ENCODE peak calls at places on chromosomes 5 and 9, in six cellular contexts. P, S, O, R, X and D are unnamed samples.
A peak's percentile ranks its signal among the peaks of the same experiment; 100 is the strongest.

GRCh38 chr5:139147743-139148079 is 50.5 kb downstream of the SIL1 start:
- DNase-seq in P (no peak), S (peak; percentile 83), O (peak; percentile 72), R (peak; percentile 86), X (peak; percentile 70), D (no peak)

GRCh38 chr9:34374905-34375552 is 1.7 kb downstream of the MYORG start:
- DNase-seq in P (peak; percentile 11), S (no peak), O (no peak), R (no peak), X (no peak), D (no peak)

GRCh38 chr5:56155085-56155484 is 78.0 kb downstream of the ANKRD55 start:
- DNase-seq in P (no peak), S (no peak), O (no peak), R (peak; percentile 53), X (no peak), D (no peak)

GRCh38 chr9:63816742-63817621 is 1468.0 kb downstream of the FOXD4L5 start:
- DNase-seq in P (peak; percentile 95), S (peak; percentile 96), O (peak; percentile 94), R (peak; percentile 92), X (peak; percentile 47), D (peak; percentile 98)

GRCh38 chr9:110969971-110970381 is 68.3 kb downstream of the LPAR1 start:
- DNase-seq in P (no peak), S (no peak), O (no peak), R (peak; percentile 56), X (no peak), D (no peak)

GRCh38 chr9:4620881-4621555 is 41.1 kb upstream of the PLPP6 start:
- DNase-seq in P (peak; percentile 20), S (no peak), O (no peak), R (no peak), X (no peak), D (no peak)

GRCh38 chr5:17090839-17091238 is 126.6 kb upstream of the BASP1 start:
- DNase-seq in P (no peak), S (no peak), O (no peak), R (no peak), X (no peak), D (no peak)

GRCh38 chr9:107809859-107810492 is 320.4 kb upstream of the KLF4 start:
- DNase-seq in P (no peak), S (no peak), O (no peak), R (peak; percentile 58), X (no peak), D (no peak)

GRCh38 chr5:173639-174600 is 17.4 kb upstream of the LRRC14B start:
- DNase-seq in P (no peak), S (no peak), O (peak; percentile 61), R (no peak), X (no peak), D (peak; percentile 54)

GRCh38 chr5:124504081-124504916 is 242.1 kb downstream of the ZNF608 start:
- DNase-seq in P (peak; percentile 15), S (no peak), O (no peak), R (no peak), X (no peak), D (no peak)

GRCh38 chr5:133569347-133569746 is 43.0 kb downstream of the FSTL4 start:
- DNase-seq in P (no peak), S (no peak), O (no peak), R (peak; percentile 81), X (no peak), D (no peak)

GRCh38 chr9:134390537-134390936 is 64.3 kb downstream of the RXRA start:
- DNase-seq in P (no peak), S (no peak), O (no peak), R (no peak), X (no peak), D (no peak)
- H3K27ac ChIP-seq in P (no peak overlapping the region), S (no peak overlapping the region), O (peak overlapping the region; percentile 66), R (no peak overlapping the region), X (no peak overlapping the region), D (no peak overlapping the region)

GRCh38 chr5:141374627-141375026 is 936 bp downstream of the PCDHGA6 start:
- DNase-seq in P (no peak), S (no peak), O (no peak), R (no peak), X (no peak), D (no peak)

GRCh38 chr5:141366016-141366896 is 2.3 kb downstream of the PCDHGA5 start:
- DNase-seq in P (no peak), S (no peak), O (no peak), R (no peak), X (no peak), D (no peak)

GRCh38 chr5:141371572-141372475 is 1.8 kb downstream of the PCDHGB3 start:
- DNase-seq in P (no peak), S (no peak), O (no peak), R (no peak), X (no peak), D (no peak)

GRCh38 chr5:141373673-141374317 is at the start of gene PCDHGA6:
- DNase-seq in P (no peak), S (no peak), O (no peak), R (peak; percentile 57), X (no peak), D (no peak)

GRCh38 chr5:141369994-141370848 is at the start of gene PCDHGB3:
- DNase-seq in P (no peak), S (no peak), O (no peak), R (peak; percentile 70), X (no peak), D (no peak)
- H3K9me3 ChIP-seq in P (peaks cover 3% of the 10 kb centered on the region), S (peaks cover 28% of the 10 kb centered on the region), O (peaks cover 27% of the 10 kb centered on the region), R (peaks cover 2% of the 10 kb centered on the region), X (peaks cover 45% of the 10 kb centered on the region), D (peaks cover 2% of the 10 kb centered on the region)

DNA sequence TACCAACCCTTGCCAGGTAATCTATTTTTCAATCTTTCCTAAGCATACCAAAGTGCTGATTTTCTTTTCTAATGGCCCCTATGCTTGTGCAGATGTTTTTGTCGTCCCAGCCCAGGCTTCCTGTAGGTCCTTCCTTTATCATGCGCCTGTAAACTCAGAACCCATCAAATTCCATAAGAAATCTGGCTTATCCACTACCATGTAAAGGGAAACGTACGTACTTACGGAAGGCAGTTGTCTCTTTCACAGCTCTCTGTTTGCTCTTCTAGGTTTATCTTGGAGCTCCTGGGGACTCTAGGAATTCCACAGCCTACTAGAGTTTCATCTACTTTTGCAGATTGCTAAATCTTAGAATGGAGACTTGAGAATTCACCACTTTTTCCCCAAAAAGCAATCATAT is 9.0 kb downstream of the BRINP1 start:
- DNase-seq in P (no peak), S (no peak), O (no peak), R (no peak), X (no peak), D (no peak)
- H3K27ac ChIP-seq in P (no peak overlapping the region), S (no peak overlapping the region), O (no peak overlapping the region), R (no peak overlapping the region), X (no peak overlapping the region), D (no peak overlapping the region)

DNA sequence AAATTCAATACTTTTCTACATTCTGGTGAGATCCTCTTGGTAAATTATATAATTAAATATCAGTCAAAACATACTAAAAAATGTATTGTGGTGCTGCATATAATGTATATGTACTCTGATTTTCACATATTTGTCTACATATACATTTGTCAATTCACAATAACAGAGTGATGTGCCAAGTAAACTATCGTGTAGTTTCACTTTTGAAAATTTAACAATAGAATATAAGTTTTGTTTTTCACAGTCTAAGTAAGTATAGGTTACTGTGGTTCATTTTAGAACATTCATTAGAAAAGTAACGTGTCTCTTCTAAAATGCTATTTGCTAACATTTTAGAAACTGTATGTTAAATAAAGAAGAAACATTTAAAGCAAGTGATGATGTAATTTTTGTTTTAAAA is 73.6 kb downstream of the NR3C1 start:
- DNase-seq in P (no peak), S (no peak), O (no peak), R (no peak), X (no peak), D (no peak)
- H3K9me3 ChIP-seq in P (no peaks in the 10 kb centered on the region), S (no peaks in the 10 kb centered on the region), O (no peaks in the 10 kb centered on the region), R (no peaks in the 10 kb centered on the region), X (no peaks in the 10 kb centered on the region), D (peaks cover 3% of the 10 kb centered on the region)

GRCh38 chr5:151676719-151677118 is 10.0 kb downstream of the SPARC start:
- DNase-seq in P (peak; percentile 20), S (no peak), O (no peak), R (peak; percentile 2), X (no peak), D (no peak)

GRCh38 chr5:151675956-151676712 is 10.6 kb downstream of the SPARC start:
- DNase-seq in P (no peak), S (no peak), O (no peak), R (no peak), X (no peak), D (no peak)

GRCh38 chr5:151678713-151679112 is 8.0 kb downstream of the SPARC start:
- DNase-seq in P (no peak), S (no peak), O (no peak), R (no peak), X (no peak), D (no peak)

GRCh38 chr5:151679421-151680155 is 7.1 kb downstream of the SPARC start:
- DNase-seq in P (no peak), S (no peak), O (no peak), R (peak; percentile 19), X (no peak), D (no peak)

DNA sequence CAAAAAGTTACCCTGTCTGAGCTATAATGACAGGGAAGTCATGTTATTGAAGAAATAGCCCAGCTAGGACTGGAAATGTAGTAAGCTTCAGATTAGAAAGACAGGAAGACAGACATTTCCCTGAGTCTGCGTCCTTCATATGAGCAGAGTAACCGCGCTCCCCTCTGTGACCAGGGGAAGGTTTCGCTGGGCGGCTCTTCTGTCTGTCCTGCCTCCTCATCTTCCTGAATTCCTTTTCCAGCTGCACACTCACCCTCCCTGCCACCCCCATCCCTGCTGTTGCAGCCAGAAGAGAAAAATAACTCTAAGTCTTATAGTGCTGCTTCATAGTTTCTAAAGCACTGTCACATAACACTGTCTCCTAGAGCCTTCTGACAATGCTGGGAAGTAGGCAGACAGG is 8.6 kb downstream of the SPARC start:
- DNase-seq in P (no peak), S (no peak), O (no peak), R (peak; percentile 31), X (no peak), D (no peak)
- H3K27ac ChIP-seq in P (no peak overlapping the region), S (peak overlapping the region; percentile 86), O (peak overlapping the region; percentile 79), R (peak overlapping the region; percentile 63), X (no peak overlapping the region), D (no peak overlapping the region)

GRCh38 chr9:65432722-65433323 is 147.8 kb upstream of the FOXD4L5 start:
- DNase-seq in P (no peak), S (no peak), O (no peak), R (no peak), X (no peak), D (no peak)
- H3K9me3 ChIP-seq in P (peaks cover 5% of the 10 kb centered on the region), S (no peaks in the 10 kb centered on the region), O (no peaks in the 10 kb centered on the region), R (peaks cover 5% of the 10 kb centered on the region), X (no peaks in the 10 kb centered on the region), D (no peaks in the 10 kb centered on the region)

DNA sequence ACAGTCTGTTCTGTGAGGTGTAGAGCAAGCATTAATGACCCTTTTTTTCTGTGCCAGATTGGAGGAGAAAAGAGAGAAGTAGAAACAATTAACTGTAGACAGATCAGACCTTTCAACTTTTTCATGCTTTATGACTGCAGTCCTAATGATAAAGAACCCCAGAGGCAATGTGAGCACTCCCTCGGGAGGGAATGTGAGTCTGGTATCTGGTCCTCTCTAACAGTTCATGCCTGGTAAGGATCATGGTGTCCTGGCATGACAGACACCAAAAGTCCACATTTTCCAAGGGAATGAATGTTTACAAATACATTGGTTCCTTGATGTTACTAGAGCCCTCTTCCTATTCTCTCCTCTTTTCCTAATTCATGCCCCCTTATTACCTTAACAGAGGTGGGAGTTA is 70.3 kb downstream of the MTAP start:
- DNase-seq in P (no peak), S (no peak), O (no peak), R (no peak), X (no peak), D (no peak)
- H3K27ac ChIP-seq in P (no peak overlapping the region), S (no peak overlapping the region), O (no peak overlapping the region), R (no peak overlapping the region), X (no peak overlapping the region), D (peak overlapping the region; percentile 67)